ENCODE peak calls at places on chromosomes 6 and 20, in ten cellular contexts. F is HCT116, Q is iPS DF 6.9, S is SK-N-SH, G is lower lobe of right lung, C is ovary, U is thyroid gland, H is aorta, O is tibial artery, X is HepG2. A is an unnamed sample.

GRCh38 chr20:44576297-44576696 is 6.1 kb upstream of the PKIG start:
- DNase-seq in F (no peak), Q (no peak), S (no peak), G (no peak), C (no peak), U (no peak), H (no peak), O (no peak), X (peak; percentile 21), A (no peak)

GRCh38 chr20:21189761-21190523 is 64.1 kb downstream of the KIZ start:
- DNase-seq in F (no peak), Q (peak; percentile 71), S (no peak), G (no peak), C (no peak), U (no peak), H (no peak), O (no peak), X (no peak), A (no peak)

GRCh38 chr20:57043669-57044268 is 222.7 kb downstream of the BMP7 start:
- DNase-seq in F (no peak), Q (no peak), S (no peak), G (no peak), C (no peak), U (peak; percentile 54), H (no peak), O (no peak), X (peak; percentile 18), A (no peak)

GRCh38 chr6:64012351-64013060 is 376.9 kb downstream of the PHF3 start:
- DNase-seq in F (no peak), Q (peak; percentile 31), S (peak; percentile 75), G (no peak), C (no peak), U (peak; percentile 53), H (no peak), O (no peak), X (peak; percentile 61), A (peak; percentile 52)

GRCh38 chr20:17541996-17542395 is 10.8 kb upstream of the BFSP1 start:
- DNase-seq in F (no peak), Q (no peak), S (no peak), G (no peak), C (no peak), U (peak; percentile 58), H (no peak), O (no peak), X (no peak), A (no peak)

GRCh38 chr20:57718490-57719009 is 8.7 kb upstream of the PMEPA1 start:
- DNase-seq in F (peak; percentile 96), Q (peak; percentile 93), S (peak; percentile 99), G (peak; percentile 97), C (peak; percentile 95), U (peak; percentile 98), H (peak; percentile 98), O (peak; percentile 98), X (peak; percentile 65), A (peak; percentile 97)

GRCh38 chr20:50369225-50370035 is 140.8 kb upstream of the PTPN1 start:
- DNase-seq in F (no peak), Q (no peak), S (no peak), G (peak; percentile 87), C (no peak), U (peak; percentile 96), H (no peak), O (no peak), X (peak; percentile 83), A (no peak)

GRCh38 chr6:1313364-1313754 is 1.5 kb downstream of the FOXQ1 start:
- DNase-seq in F (no peak), Q (no peak), S (no peak), G (no peak), C (no peak), U (peak; percentile 19), H (no peak), O (no peak), X (no peak), A (peak; percentile 34)

DNA sequence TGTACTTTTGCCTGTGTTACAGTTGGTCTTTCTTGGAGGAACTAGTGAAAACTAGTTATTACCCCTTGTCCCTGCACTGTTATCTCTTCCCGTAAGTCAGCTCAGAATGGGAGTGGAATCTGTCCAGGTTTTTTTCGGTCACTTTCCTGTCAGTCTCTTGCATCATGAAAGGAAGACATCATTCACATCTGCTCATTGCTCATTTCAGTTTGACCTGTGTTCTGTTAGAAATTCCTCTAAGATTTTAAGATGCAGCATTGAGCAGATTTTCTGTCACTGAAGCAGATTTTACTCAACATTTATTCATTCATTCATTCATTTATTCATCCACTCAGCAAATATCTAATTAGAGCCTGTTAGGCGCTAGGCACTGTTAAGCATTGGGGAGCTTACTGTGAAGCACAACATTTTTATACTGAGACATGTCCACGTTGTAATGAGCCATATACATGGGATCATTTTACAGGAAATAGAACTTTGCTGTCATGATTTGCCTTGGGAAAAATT is 33.1 kb upstream of the HINT3 start:
- DNase-seq in F (no peak), Q (no peak), S (no peak), G (no peak), C (no peak), U (no peak), H (no peak), O (no peak), X (no peak), A (no peak)
- H3K27ac ChIP-seq in F (no peak overlapping the region), Q (no peak overlapping the region), S (no peak overlapping the region), G (no peak overlapping the region), C (no peak overlapping the region), U (no peak overlapping the region), H (no peak overlapping the region), O (no peak overlapping the region), X (no peak overlapping the region), A (no peak overlapping the region)

GRCh38 chr6:33962186-33962585 is 158.4 kb upstream of the MLN start:
- DNase-seq in F (no peak), Q (no peak), S (no peak), G (no peak), C (no peak), U (no peak), H (no peak), O (no peak), X (no peak), A (peak; percentile 6)

GRCh38 chr6:33960345-33961313 is 156.8 kb upstream of the MLN start:
- DNase-seq in F (no peak), Q (no peak), S (no peak), G (no peak), C (no peak), U (no peak), H (no peak), O (no peak), X (no peak), A (peak; percentile 10)

GRCh38 chr6:33963351-33963750 is 159.5 kb upstream of the MLN start:
- DNase-seq in F (no peak), Q (no peak), S (no peak), G (no peak), C (no peak), U (no peak), H (no peak), O (no peak), X (no peak), A (peak; percentile 5)

GRCh38 chr6:33962673-33963072 is 158.9 kb upstream of the MLN start:
- DNase-seq in F (no peak), Q (no peak), S (no peak), G (no peak), C (no peak), U (no peak), H (no peak), O (no peak), X (no peak), A (peak; percentile 9)

DNA sequence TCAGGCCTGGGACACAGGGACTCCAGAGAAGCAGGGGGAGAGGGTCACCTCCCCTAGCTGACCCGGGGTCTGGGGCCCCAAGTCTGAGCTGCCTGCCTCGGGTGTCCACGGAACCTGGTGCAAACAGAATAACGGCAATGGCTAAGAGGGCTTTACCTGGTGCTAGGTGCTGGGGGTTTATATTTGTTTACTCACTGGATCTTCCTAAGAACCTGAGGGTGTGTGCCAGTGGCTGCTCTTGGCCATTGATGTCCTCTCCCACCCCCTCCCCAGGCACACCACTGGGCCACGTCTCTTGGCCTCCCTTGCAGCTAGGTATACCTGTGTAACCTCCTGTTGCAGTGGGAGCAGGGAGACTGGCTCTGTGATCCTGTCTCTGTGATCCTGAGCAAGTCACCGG is 157.9 kb upstream of the MLN start:
- DNase-seq in F (no peak), Q (no peak), S (no peak), G (no peak), C (no peak), U (no peak), H (no peak), O (no peak), X (no peak), A (peak; percentile 6)
- H3K27me3 ChIP-seq in F (no peaks in the 10 kb centered on the region), Q (no peaks in the 10 kb centered on the region), S (no peaks in the 10 kb centered on the region), G (peaks cover 7% of the 10 kb centered on the region), C (no peaks in the 10 kb centered on the region), U (no peaks in the 10 kb centered on the region), H (no peaks in the 10 kb centered on the region), O (peaks cover 71% of the 10 kb centered on the region), X (peaks cover 53% of the 10 kb centered on the region), A (no peaks in the 10 kb centered on the region)

GRCh38 chr6:4488389-4488788 is 287.8 kb upstream of the CDYL start:
- DNase-seq in F (no peak), Q (no peak), S (no peak), G (no peak), C (no peak), U (no peak), H (no peak), O (no peak), X (no peak), A (no peak)

GRCh38 chr6:4486543-4487319 is 289.5 kb upstream of the CDYL start:
- DNase-seq in F (no peak), Q (no peak), S (no peak), G (no peak), C (no peak), U (peak; percentile 22), H (no peak), O (no peak), X (no peak), A (no peak)

GRCh38 chr6:4487538-4487937 is 288.7 kb upstream of the CDYL start:
- DNase-seq in F (peak; percentile 82), Q (no peak), S (no peak), G (no peak), C (no peak), U (peak; percentile 30), H (no peak), O (no peak), X (peak; percentile 26), A (no peak)

GRCh38 chr6:4482461-4482860 is 293.7 kb upstream of the CDYL start:
- DNase-seq in F (no peak), Q (no peak), S (no peak), G (no peak), C (no peak), U (no peak), H (no peak), O (no peak), X (no peak), A (no peak)

DNA sequence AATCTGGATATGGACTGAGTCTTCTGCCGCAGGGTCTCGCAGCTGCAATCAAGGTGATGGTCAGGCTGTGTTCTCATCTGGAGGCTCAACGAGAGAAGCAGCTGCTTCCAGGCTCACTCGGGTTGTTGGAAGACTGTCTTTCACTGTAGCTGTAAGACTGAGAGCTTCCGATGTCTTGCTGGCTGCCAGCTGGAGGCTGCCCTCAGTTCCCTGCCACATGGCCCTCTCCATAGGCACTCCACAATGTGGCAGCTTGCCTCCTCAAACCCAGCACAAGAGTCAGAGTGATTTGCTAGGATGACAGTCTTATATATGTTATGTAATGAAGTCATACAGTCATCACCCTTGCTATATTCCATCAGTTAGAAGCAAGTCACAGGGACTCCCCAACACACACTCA is 290.5 kb upstream of the CDYL start:
- DNase-seq in F (no peak), Q (no peak), S (no peak), G (no peak), C (no peak), U (no peak), H (no peak), O (no peak), X (no peak), A (no peak)
- H3K9me3 ChIP-seq in F (no peaks in the 10 kb centered on the region), Q (no peaks in the 10 kb centered on the region), S (no peaks in the 10 kb centered on the region), G (peaks cover 10% of the 10 kb centered on the region), C (no peaks in the 10 kb centered on the region), U (no peaks in the 10 kb centered on the region), H (peaks cover 2% of the 10 kb centered on the region), O (no peaks in the 10 kb centered on the region), X (peaks cover 25% of the 10 kb centered on the region), A (peaks cover 29% of the 10 kb centered on the region)

GRCh38 chr6:155116571-155116910 is 121.4 kb downstream of the TIAM2 start:
- DNase-seq in F (no peak), Q (no peak), S (no peak), G (no peak), C (no peak), U (no peak), H (no peak), O (no peak), X (no peak), A (no peak)
- H3K27ac ChIP-seq in F (no peak overlapping the region), Q (no peak overlapping the region), S (peak overlapping the region; percentile 31), G (no peak overlapping the region), C (no peak overlapping the region), U (no peak overlapping the region), H (no peak overlapping the region), O (no peak overlapping the region), X (no peak overlapping the region), A (no peak overlapping the region)

A was measured in WERI-Rb-1.